ENCODE peak calls at places on chromosomes 13 and 19, in four cellular contexts. I is H1, F is NB4, K is SK-N-SH. E is an unnamed sample.

GRCh38 chr19:34480971-34481821 is at the start of gene WTIP:
- DNase-seq in I (no peak), F (no peak), K (peak; percentile 78), E (peak; percentile 82)

GRCh38 chr13:37168151-37168550 is 62.7 kb upstream of the CSNK1A1L start:
- DNase-seq in K (no peak), F (no peak), I (no peak), E (no peak)

GRCh38 chr19:44817725-44818469 is 9.0 kb downstream of the BCAM start:
- DNase-seq in F (no peak), I (no peak), K (no peak), E (no peak)

GRCh38 chr13:20924758-20925394 is 22.3 kb upstream of the XPO4 start:
- DNase-seq in I (no peak), F (peak; percentile 90), K (peak; percentile 59), E (peak; percentile 10)

GRCh38 chr13:112733661-112734379 is 44.0 kb downstream of the ATP11A start:
- DNase-seq in I (no peak), F (no peak), K (peak; percentile 58), E (no peak)

GRCh38 chr13:96294930-96295657 is 205.2 kb downstream of the HS6ST3 start:
- DNase-seq in K (no peak), F (no peak), I (peak; percentile 17), E (no peak)

GRCh38 chr13:46577656-46578589 is 25.0 kb downstream of the LRCH1 start:
- DNase-seq in I (no peak), F (no peak), K (no peak), E (no peak)

GRCh38 chr13:27924529-27925141 is 4.8 kb downstream of the PDX1 start:
- DNase-seq in I (no peak), F (no peak), K (no peak), E (no peak)

GRCh38 chr13:101390461-101390860 is 25.8 kb downstream of the NALCN start:
- DNase-seq in I (no peak), K (no peak), F (no peak), E (no peak)

GRCh38 chr13:30618938-30619289 is 1.2 kb downstream of the USPL1 start:
- DNase-seq in F (peak; percentile 34), K (no peak), I (no peak), E (no peak)

GRCh38 chr13:30615851-30616311 is 1.8 kb upstream of the USPL1 start:
- DNase-seq in K (peak; percentile 26), I (no peak), F (peak; percentile 61), E (no peak)

GRCh38 chr13:30618186-30618937 is 642 bp downstream of the USPL1 start:
- DNase-seq in K (no peak), F (peak; percentile 45), I (no peak), E (no peak)

GRCh38 chr13:30617315-30618185 is at the start of gene USPL1:
- DNase-seq in I (peak; percentile 98), K (peak; percentile 95), F (peak; percentile 100), E (peak; percentile 99)

GRCh38 chr13:30616927-30617314 is 799 bp upstream of the USPL1 start:
- DNase-seq in F (peak; percentile 90), I (peak; percentile 17), K (peak; percentile 64), E (peak; percentile 49)
- TF ChIP-seq MAX in F (peak; percentile 79), I (no peak), K (no peak), E (no peak)

DNA sequence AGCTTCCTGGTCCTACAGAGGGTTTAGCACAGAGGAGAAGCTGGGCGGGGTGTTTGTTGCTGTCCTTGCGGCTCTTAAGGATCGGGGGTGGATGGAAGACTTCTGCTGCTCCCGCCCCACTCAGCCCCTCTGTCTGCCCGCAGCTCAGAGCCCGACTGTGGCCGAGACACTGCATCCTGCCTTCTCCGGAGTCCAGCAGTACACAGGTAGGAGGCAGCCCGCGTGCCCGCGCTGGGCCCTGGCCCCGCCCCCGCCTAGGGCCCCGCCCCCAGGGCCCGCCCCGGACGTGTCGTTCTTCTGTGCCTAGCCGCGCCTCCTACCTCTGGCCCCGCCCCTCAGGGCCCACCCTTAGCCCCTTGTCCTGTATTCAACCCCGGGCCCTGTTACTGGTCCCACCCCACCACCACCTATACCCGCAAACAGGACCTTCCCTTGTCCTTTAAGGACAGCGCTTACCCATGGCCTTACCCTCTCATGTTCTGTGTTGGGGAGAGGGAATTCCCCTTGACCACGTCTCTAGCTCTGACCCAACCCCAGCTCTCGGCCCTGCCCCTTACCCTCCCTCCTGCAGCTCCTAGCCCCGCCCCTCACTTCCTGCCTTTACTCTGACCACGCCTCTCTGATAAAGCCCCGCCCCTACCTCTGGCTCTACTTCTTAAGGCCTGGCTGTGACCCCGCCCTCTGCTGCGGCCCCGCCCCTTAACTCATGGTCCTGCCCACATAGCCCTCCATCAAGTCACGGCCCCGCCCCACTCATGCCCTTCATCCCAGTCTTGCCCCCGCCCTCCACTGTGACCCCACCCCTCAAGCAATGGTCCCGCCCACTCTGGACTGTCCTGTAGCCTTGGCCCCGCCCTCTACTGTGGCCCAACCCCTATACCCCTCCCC is 60.5 kb downstream of the CELF5 start:
- DNase-seq in F (peak; percentile 34), I (peak; percentile 100), K (peak; percentile 77), E (peak; percentile 99)
- TF ChIP-seq MAX in F (no peak), I (peak; percentile 47), K (no peak), E (no peak)

GRCh38 chr19:19371056-19371455 is 34.4 kb upstream of the GATAD2A start:
- DNase-seq in K (no peak), I (no peak), F (no peak), E (no peak)
- TF ChIP-seq MAX in K (no peak), I (no peak), F (no peak), E (no peak)

GRCh38 chr13:84439108-84439507 is 556.8 kb upstream of the SLITRK1 start:
- DNase-seq in K (no peak), I (no peak), F (no peak), E (no peak)
- TF ChIP-seq MAX in K (no peak), I (no peak), F (no peak), E (no peak)

GRCh38 chr13:41467546-41467945 is 10.2 kb downstream of the RGCC start:
- DNase-seq in F (no peak), K (no peak), I (no peak), E (no peak)

GRCh38 chr13:41465965-41466364 is 8.6 kb downstream of the RGCC start:
- DNase-seq in I (no peak), F (peak; percentile 27), K (no peak), E (no peak)

GRCh38 chr13:41465215-41465907 is 8.0 kb downstream of the RGCC start:
- DNase-seq in I (no peak), K (no peak), F (peak; percentile 93), E (no peak)

GRCh38 chr13:41468631-41469030 is 11.3 kb downstream of the RGCC start:
- DNase-seq in I (no peak), K (no peak), F (no peak), E (no peak)

DNA sequence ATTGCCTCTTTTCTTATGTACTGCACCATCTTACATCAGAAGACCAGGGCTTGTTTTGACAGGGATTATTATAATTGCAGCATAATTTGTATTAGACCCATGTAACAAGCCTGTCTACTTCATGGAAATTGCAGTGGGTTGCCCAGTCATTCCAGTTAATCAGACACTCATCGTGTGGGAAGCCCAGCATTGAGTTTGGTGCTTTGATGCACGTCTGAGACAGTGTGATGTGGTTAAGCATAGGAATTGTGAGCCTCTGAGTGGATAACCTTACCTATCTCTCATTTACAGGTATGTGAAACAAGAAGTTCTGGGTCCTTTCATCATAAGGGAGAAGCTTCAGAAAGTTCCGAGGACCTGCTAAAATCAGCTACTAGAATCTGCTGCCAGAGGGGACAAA is 12.8 kb downstream of the RGCC start:
- DNase-seq in I (no peak), K (no peak), F (no peak), E (no peak)
- TF ChIP-seq MAX in I (no peak), K (no peak), F (no peak), E (no peak)

GRCh38 chr19:50505856-50506611 is 5.0 kb downstream of the JOSD2 start:
- DNase-seq in I (no peak), F (no peak), K (no peak), E (no peak)
- TF ChIP-seq MAX in I (no peak), F (no peak), K (no peak), E (no peak)

E was measured in A549.